ENCODE peak calls at places on chromosomes 2 and 18, in nine cellular contexts. Y, L, O, U, H, Q, X, P and R are unnamed samples.

GRCh38 chr2:7116516-7116915 is 199.3 kb downstream of the RNF144A start:
- DNase-seq in Y (no peak), L (no peak), O (no peak), U (no peak), H (no peak), Q (no peak), X (no peak), P (no peak), R (no peak)

GRCh38 chr2:27263287-27264252 is 723 bp upstream of the SLC30A3 start:
- DNase-seq in Y (no peak), L (no peak), O (no peak), U (no peak), H (no peak), Q (no peak), X (no peak), P (no peak), R (peak; percentile 65)

GRCh38 chr2:37829202-37829601 is 95.9 kb upstream of the RMDN2 start:
- DNase-seq in Y (no peak), L (no peak), O (peak; percentile 98), U (peak; percentile 17), H (no peak), Q (no peak), X (peak; percentile 68), P (no peak), R (peak; percentile 17)

GRCh38 chr2:54115284-54116137 is at the start of gene ACYP2:
- DNase-seq in Y (peak; percentile 91), L (peak; percentile 79), O (peak; percentile 79), U (peak; percentile 92), H (peak; percentile 95), Q (peak; percentile 88), X (peak; percentile 95), P (peak; percentile 80), R (peak; percentile 90)

GRCh38 chr2:17916584-17916983 is 38.1 kb downstream of the KCNS3 start:
- DNase-seq in Y (no peak), L (no peak), O (no peak), U (no peak), H (no peak), Q (no peak), X (no peak), P (no peak), R (no peak)

GRCh38 chr18:79508565-79509535 is 113.1 kb downstream of the NFATC1 start:
- DNase-seq in Y (peak; percentile 62), L (no peak), O (no peak), U (no peak), H (peak; percentile 51), Q (peak; percentile 41), X (peak; percentile 26), P (no peak), R (peak; percentile 81)

GRCh38 chr2:231348703-231349373 is 46.7 kb upstream of the B3GNT7 start:
- DNase-seq in Y (no peak), L (no peak), O (no peak), U (no peak), H (no peak), Q (no peak), X (peak; percentile 20), P (no peak), R (no peak)

GRCh38 chr2:111704246-111704645 is 179.7 kb downstream of the ANAPC1 start:
- DNase-seq in Y (peak; percentile 45), L (no peak), O (no peak), U (no peak), H (no peak), Q (no peak), X (no peak), P (no peak), R (no peak)

GRCh38 chr2:9191044-9191481 is 15.5 kb upstream of the ASAP2 start:
- DNase-seq in Y (no peak), L (no peak), O (peak; percentile 79), U (peak; percentile 44), H (peak; percentile 53), Q (no peak), X (peak; percentile 92), P (peak; percentile 30), R (no peak)

GRCh38 chr18:35786359-35787042 is 186.0 kb upstream of the RMP24 start:
- DNase-seq in Y (no peak), L (no peak), O (no peak), U (no peak), H (no peak), Q (no peak), X (no peak), P (no peak), R (no peak)

GRCh38 chr2:2331905-2332280 is 818 bp upstream of the MYT1L start:
- DNase-seq in Y (no peak), L (no peak), O (no peak), U (peak; percentile 9), H (no peak), Q (no peak), X (no peak), P (no peak), R (no peak)

GRCh38 chr18:32019251-32019943 is 772 bp downstream of the RNF125 start:
- DNase-seq in Y (peak; percentile 69), L (peak; percentile 53), O (no peak), U (peak; percentile 44), H (peak; percentile 67), Q (peak; percentile 55), X (peak; percentile 27), P (peak; percentile 4), R (peak; percentile 54)

GRCh38 chr2:50582164-50582563 is 449.8 kb downstream of the NRXN1 start:
- DNase-seq in Y (no peak), L (no peak), O (no peak), U (no peak), H (no peak), Q (no peak), X (no peak), P (no peak), R (no peak)

GRCh38 chr2:128354731-128355470 is 36.2 kb upstream of the HS6ST1 start:
- DNase-seq in Y (no peak), L (no peak), O (peak; percentile 60), U (no peak), H (no peak), Q (no peak), X (no peak), P (no peak), R (no peak)
- TF ChIP-seq CTCF in Y (no peak), L (no peak), O (peak; percentile 78), U (no peak), H (no peak), Q (no peak), X (no peak), P (no peak), R (no peak)

DNA sequence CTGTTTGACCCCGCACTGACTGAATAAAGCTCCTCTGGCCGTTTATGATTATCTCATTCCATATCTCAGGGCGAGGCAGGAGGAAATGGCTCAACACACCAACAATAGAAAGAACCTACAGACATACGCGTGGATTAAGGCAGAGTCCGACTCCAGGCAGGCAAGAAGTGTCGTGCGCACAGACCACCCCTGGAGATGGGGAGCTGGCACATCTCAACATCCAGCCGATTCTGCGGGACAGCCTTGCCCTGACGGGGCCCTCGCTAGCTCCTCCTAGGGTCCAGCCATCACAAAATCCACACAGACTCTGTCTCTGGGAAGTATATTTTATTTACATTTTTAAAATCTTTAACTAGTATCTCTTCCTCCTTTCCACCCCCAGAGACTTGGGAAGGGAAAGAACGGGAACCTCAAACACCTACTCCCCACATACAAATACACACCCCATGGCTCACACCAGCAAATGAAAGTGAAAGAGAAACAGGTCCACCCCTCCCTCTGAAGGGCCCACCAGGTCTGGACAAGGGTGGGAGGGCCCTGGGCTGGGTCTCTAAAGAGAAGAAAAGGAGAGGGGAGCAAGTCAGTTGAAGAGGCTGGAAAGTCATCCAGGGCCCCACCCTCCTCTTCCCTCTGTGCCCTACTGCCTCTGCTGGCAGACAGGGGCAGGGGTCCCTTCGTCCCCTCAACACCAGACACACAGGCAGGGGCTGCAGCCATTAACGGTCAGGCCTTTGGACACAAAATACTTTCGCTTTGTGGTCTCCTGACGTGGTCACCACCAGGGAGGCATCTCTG is 3.2 kb downstream of the GPBAR1 start:
- DNase-seq in Y (no peak), L (no peak), O (no peak), U (no peak), H (peak; percentile 52), Q (no peak), X (no peak), P (no peak), R (no peak)
- TF ChIP-seq CTCF in Y (no peak), L (no peak), O (no peak), U (no peak), H (peak; percentile 13), Q (no peak), X (no peak), P (no peak), R (no peak)

DNA sequence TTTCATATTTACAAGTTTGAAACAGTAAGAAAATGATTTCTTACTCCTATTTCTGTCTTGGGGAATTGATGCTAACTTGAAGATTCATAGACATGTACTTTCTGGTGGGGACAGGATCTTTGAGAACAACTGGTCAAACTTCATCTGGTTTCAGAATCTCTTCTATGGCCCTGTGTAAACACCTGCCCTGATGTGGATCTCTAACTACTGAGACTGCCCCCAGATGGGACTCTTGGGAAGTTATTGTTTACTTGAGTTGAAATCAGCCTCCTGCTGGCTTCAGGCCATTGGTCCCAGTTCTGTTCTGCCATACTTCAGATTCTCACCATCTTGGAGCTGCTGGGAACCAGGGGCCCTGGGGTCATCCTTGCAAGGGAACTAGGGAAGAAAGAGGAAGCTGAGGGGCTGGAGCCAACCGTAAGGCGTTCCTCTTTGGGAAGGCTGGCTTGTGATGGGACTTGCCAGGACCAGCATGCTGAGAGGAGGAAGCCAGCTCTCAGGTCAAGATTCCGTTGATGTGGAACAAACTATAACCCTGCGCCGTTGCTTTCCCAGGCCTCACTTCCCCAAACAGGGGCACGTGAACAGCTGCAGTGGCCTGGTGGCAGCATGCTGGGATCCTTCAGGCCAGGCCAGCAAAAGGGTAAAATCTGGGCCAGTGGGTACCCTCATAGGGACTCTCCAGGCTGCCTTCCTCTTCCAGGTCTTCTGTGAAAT is 135.5 kb upstream of the CXCR4 start:
- DNase-seq in Y (no peak), L (no peak), O (no peak), U (no peak), H (peak; percentile 30), Q (no peak), X (peak; percentile 55), P (no peak), R (no peak)
- TF ChIP-seq CTCF in Y (no peak), L (no peak), O (no peak), U (no peak), H (no peak), Q (no peak), X (no peak), P (no peak), R (no peak)

GRCh38 chr2:232668805-232669444 is 28.2 kb upstream of the GIGYF2 start:
- DNase-seq in Y (no peak), L (no peak), O (no peak), U (peak; percentile 41), H (no peak), Q (no peak), X (peak; percentile 36), P (peak; percentile 9), R (no peak)

GRCh38 chr2:232675381-232675780 is 21.8 kb upstream of the GIGYF2 start:
- DNase-seq in Y (no peak), L (no peak), O (no peak), U (no peak), H (no peak), Q (no peak), X (no peak), P (no peak), R (no peak)

GRCh38 chr2:232680006-232680405 is 17.1 kb upstream of the GIGYF2 start:
- DNase-seq in Y (no peak), L (no peak), O (no peak), U (no peak), H (no peak), Q (no peak), X (no peak), P (no peak), R (no peak)

GRCh38 chr2:232672581-232672980 is 24.6 kb upstream of the GIGYF2 start:
- DNase-seq in Y (no peak), L (no peak), O (no peak), U (no peak), H (no peak), Q (no peak), X (no peak), P (no peak), R (no peak)

GRCh38 chr2:232674491-232674890 is 22.6 kb upstream of the GIGYF2 start:
- DNase-seq in Y (no peak), L (no peak), O (no peak), U (no peak), H (no peak), Q (no peak), X (no peak), P (no peak), R (no peak)
- TF ChIP-seq CTCF in Y (no peak), L (no peak), O (no peak), U (no peak), H (no peak), Q (no peak), X (no peak), P (no peak), R (no peak)